ENCODE peak calls at places on chromosome X, in nine cellular contexts. M is activated T-helper 1 cell treated with anti-CD3 and anti-CD28 coated beads, Interleukin-12 subunit alpha, Interleukin-12 subunit beta, Interleukin-2, Interleukin-4 antibody, amounts not matched to agents 30 ng/mL and 10 ng/mL and 1 ng/mL, durations not matched to agents 14 hours and 24 hours and 36 hours; Y is cardiac muscle cell; A is T-helper 1 cell; F is epithelial cell of prostate; J is NCI-H2171 treated with DMSO at 0.1 percent for 48 hours; W is breast epithelium; Q is NCI-H146; B is lower leg skin. G is an unnamed sample.
A peak's percentile ranks its signal among the peaks of the same experiment; 100 is the strongest.

GRCh38 chrX:134619838-134620237 is 38.4 kb downstream of the PLAC1 start:
- DNase-seq in W (no peak), M (no peak), B (no peak), Y (no peak), A (no peak), F (no peak), J (no peak), Q (no peak), G (no peak)

GRCh38 chrX:124863303-124863702 is 456.4 kb upstream of the TEX13C start:
- DNase-seq in Y (no peak), J (no peak), B (no peak), A (no peak), F (no peak), M (no peak), Q (no peak), W (no peak), G (no peak)

GRCh38 chrX:64580035-64580434 is 184.8 kb upstream of the MTMR8 start:
- DNase-seq in Y (no peak), Q (no peak), J (no peak), W (no peak), A (no peak), M (no peak), B (no peak), F (no peak), G (no peak)

GRCh38 chrX:51853251-51853650 is 40.2 kb upstream of the MAGED1 start:
- DNase-seq in A (no peak), W (no peak), F (no peak), Y (no peak), B (no peak), J (no peak), M (no peak), Q (no peak), G (no peak)

GRCh38 chrX:95907081-95907480 is 777.6 kb upstream of the DIAPH2 start:
- DNase-seq in J (no peak), Y (no peak), M (no peak), A (no peak), F (no peak), W (no peak), B (no peak), Q (no peak), G (no peak)

GRCh38 chrX:153761863-153762262 is 2.2 kb upstream of the PLXNB3 start:
- DNase-seq in B (no peak), A (no peak), M (no peak), F (no peak), Y (no peak), J (no peak), W (no peak), Q (no peak), G (no peak)

GRCh38 chrX:39725928-39726619 is 371.7 kb downstream of the BCOR start:
- DNase-seq in F (no peak), J (no peak), W (no peak), Y (no peak), B (peak; percentile 76), Q (no peak), M (no peak), A (no peak), G (no peak)

GRCh38 chrX:120457766-120458180 is 11.3 kb downstream of the LAMP2 start:
- DNase-seq in J (no peak), B (no peak), F (peak; percentile 91), Q (no peak), A (peak; percentile 38), W (no peak), M (no peak), Y (no peak), G (no peak)

GRCh38 chrX:80556148-80556547 is 135.9 kb downstream of the TENT5D start:
- DNase-seq in Q (no peak), W (no peak), A (no peak), B (no peak), J (no peak), Y (no peak), F (no peak), M (no peak), G (no peak)

GRCh38 chrX:123267220-123267619 is 83.1 kb downstream of the GRIA3 start:
- DNase-seq in Q (no peak), W (no peak), J (no peak), A (no peak), Y (no peak), F (no peak), B (no peak), M (no peak), G (no peak)

GRCh38 chrX:129980043-129980442 is 2.4 kb upstream of the BCORL1 start:
- DNase-seq in W (no peak), B (peak; percentile 89), J (no peak), M (no peak), F (no peak), Y (peak; percentile 27), Q (no peak), A (no peak), G (no peak)

GRCh38 chrX:74286950-74287349 is 17.0 kb upstream of the ZCCHC13 start:
- DNase-seq in F (no peak), B (no peak), Q (no peak), A (no peak), J (no peak), Y (no peak), M (no peak), W (no peak), G (no peak)

GRCh38 chrX:132004728-132005127 is 18.4 kb upstream of the STK26 start:
- DNase-seq in A (no peak), Y (no peak), M (no peak), J (peak; percentile 62), W (no peak), Q (no peak), B (no peak), F (peak; percentile 22), G (no peak)

GRCh38 chrX:8755116-8755515 is 23.2 kb upstream of the ANOS1 start:
- DNase-seq in F (no peak), A (no peak), M (no peak), W (no peak), Q (no peak), J (peak; percentile 29), B (no peak), Y (no peak), G (no peak)

GRCh38 chrX:14922437-14922836 is 49.2 kb downstream of the MOSPD2 start:
- DNase-seq in Q (no peak), A (no peak), F (no peak), B (no peak), Y (peak; percentile 0), J (no peak), W (no peak), M (no peak), G (no peak)

GRCh38 chrX:30888526-30889146 is 418 bp downstream of the TAB3 start:
- DNase-seq in Q (peak; percentile 20), A (peak; percentile 21), M (peak; percentile 7), W (no peak), F (no peak), B (peak; percentile 87), J (no peak), Y (peak; percentile 51), G (no peak)

GRCh38 chrX:42269186-42269585 is 345.8 kb upstream of the CASK start:
- DNase-seq in J (no peak), M (no peak), F (no peak), Y (no peak), Q (no peak), B (no peak), A (no peak), W (no peak), G (no peak)

GRCh38 chrX:65926095-65927019 is 113.5 kb downstream of the VSIG4 start:
- DNase-seq in Y (no peak), A (peak; percentile 85), F (no peak), J (no peak), W (no peak), Q (no peak), M (peak; percentile 39), B (no peak), G (no peak)

GRCh38 chrX:15816886-15817285 is 26.6 kb downstream of the ZRSR2 start:
- DNase-seq in A (peak; percentile 85), M (peak; percentile 39), Q (no peak), F (no peak), B (no peak), J (no peak), Y (peak; percentile 74), W (no peak), G (no peak)

GRCh38 chrX:114841051-114841450 is 176.4 kb downstream of the IL13RA2 start:
- DNase-seq in B (no peak), Q (no peak), A (no peak), M (no peak), J (no peak), Y (no peak), F (no peak), W (no peak), G (no peak)

G was measured in NCI-H1105 treated with DMSO at 0.1 percent for 48 hours.